ENCODE peak calls at places on chromosomes 16 and 17, in six cellular contexts. H is adrenal gland, N is Peyer's patch, W is breast epithelium, R is right lobe of liver, F is uterus. E is an unnamed sample. For H3K9me3, the result is how much of the 10 kb centered on the place peaks cover.

GRCh38 chr16:53752566-53752965 is 48.6 kb downstream of the FTO start:
- DNase-seq in N (no peak), R (no peak), W (no peak), F (no peak), H (no peak), E (no peak)

GRCh38 chr16:50735629-50736122 is 6.2 kb upstream of the CYLD start:
- DNase-seq in W (no peak), F (no peak), H (no peak), N (no peak), R (no peak), E (no peak)

GRCh38 chr17:33038740-33039139 is 47.1 kb downstream of the SPACA3 start:
- DNase-seq in W (no peak), F (peak), H (peak), N (peak), R (peak), E (no peak)

GRCh38 chr16:28495098-28495793 is 803 bp downstream of the APOBR start:
- DNase-seq in W (no peak), N (peak), F (no peak), R (peak), H (no peak), E (peak)

GRCh38 chr17:13925579-13925978 is 143.7 kb upstream of the COX10 start:
- DNase-seq in H (no peak), N (no peak), F (no peak), W (no peak), R (no peak), E (no peak)

GRCh38 chr16:75534560-75535205 is 1.2 kb downstream of the CHST5 start:
- DNase-seq in H (no peak), N (peak), R (no peak), F (no peak), W (no peak), E (no peak)

GRCh38 chr17:60435244-60436170 is 13.2 kb downstream of the CHCT1 start:
- DNase-seq in R (no peak), H (peak), W (no peak), N (no peak), F (peak), E (no peak)

GRCh38 chr17:7673239-7673638 is 14.1 kb downstream of the TP53 start:
- DNase-seq in W (no peak), R (no peak), N (peak), H (no peak), F (no peak), E (no peak)

GRCh38 chr16:84806256-84806889 is 13.4 kb upstream of the CRISPLD2 start:
- DNase-seq in F (no peak), W (no peak), N (no peak), H (peak), R (peak), E (peak)

GRCh38 chr16:66081967-66082366 is 284.5 kb upstream of the CDH5 start:
- DNase-seq in W (no peak), R (no peak), F (no peak), H (no peak), N (no peak), E (no peak)

GRCh38 chr17:17994271-17994670 is 21.6 kb downstream of the DRC3 start:
- DNase-seq in W (no peak), R (no peak), H (peak), N (no peak), F (no peak), E (peak)

GRCh38 chr16:88570691-88571092 is 489 bp downstream of the ZC3H18 start:
- DNase-seq in W (no peak), N (peak), H (no peak), F (no peak), R (peak), E (no peak)

GRCh38 chr17:47801176-47801765 is 20.3 kb downstream of the OSBPL7 start:
- DNase-seq in N (no peak), R (no peak), F (no peak), H (no peak), W (no peak), E (no peak)

GRCh38 chr17:40936437-40936971 is 942 bp downstream of the KRT23 start:
- DNase-seq in W (peak), N (no peak), H (no peak), R (no peak), F (no peak), E (peak)
- TF ChIP-seq POLR2A in W (no peak), N (no peak), H (no peak), R (no peak), F (no peak), E (no peak)

GRCh38 chr16:77273-77806 is 685 bp upstream of the MPG start:
- DNase-seq in R (peak), H (no peak), F (peak), W (no peak), N (peak), E (peak)
- H3K9me3 ChIP-seq in R (under half), H (under half), F (under half), W (under half), N (under half), E (under half)

GRCh38 chr17:35088647-35088910 is 25.1 kb upstream of the RFFL start:
- DNase-seq in W (no peak), R (no peak), F (peak), N (no peak), H (no peak), E (no peak)
- TF ChIP-seq POLR2A in W (no peak), R (no peak), F (no peak), N (no peak), H (no peak), E (no peak)

GRCh38 chr16:31913668-31914067 is 40.1 kb downstream of the ZNF267 start:
- DNase-seq in W (no peak), R (no peak), F (no peak), N (no peak), H (no peak), E (no peak)
- H3K9me3 ChIP-seq in W (half or more), R (under half), F (half or more), N (under half), H (under half), E (half or more)

DNA sequence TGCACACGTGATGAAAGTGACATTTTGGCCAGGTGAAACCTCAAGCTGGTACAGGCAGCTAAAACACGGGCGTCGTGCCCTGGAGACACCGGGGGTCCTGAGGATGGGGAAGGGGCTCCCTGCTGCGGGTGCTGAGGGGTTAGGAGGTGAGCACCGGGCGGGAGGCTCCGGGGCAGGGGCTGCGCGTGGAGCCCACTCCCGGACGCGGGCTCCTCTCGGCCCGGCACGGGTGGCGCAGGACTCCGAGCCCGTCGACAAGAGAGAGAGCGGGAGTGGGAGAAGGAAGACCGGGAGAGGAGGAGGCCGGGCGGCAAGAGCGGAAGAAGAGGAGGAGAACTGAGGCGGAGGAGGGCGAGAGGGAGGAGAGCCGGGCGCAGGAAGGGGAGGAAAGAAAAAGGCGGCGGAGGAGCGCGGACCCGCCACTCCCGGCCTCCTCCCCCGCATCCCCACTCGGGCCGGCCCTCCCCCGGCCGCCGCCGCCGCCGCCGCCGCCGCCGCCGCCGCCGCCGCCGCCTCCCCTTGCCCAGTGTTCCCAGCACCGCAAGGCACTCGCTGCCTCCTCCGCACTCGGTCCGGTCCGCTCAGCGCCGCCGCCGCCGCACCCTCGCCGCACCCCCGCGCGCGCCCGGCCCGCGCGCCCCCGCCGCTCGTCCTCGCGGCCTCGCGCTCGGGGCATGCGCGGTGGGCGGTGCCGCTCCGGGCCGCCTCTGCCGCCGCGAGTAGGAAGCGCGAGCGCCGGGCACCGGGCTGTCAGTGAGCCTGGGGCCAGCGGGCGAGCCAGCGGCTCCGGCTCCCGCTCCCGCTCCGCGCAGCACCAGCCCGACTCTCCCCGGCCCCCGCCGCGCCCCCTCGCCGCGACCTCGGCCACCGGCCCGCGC is at the start of gene PRKCA:
- DNase-seq in F (peak), W (no peak), H (peak), N (peak), R (peak), E (peak)
- TF ChIP-seq POLR2A in F (peak), W (no peak), H (peak), N (no peak), R (peak), E (no peak)

DNA sequence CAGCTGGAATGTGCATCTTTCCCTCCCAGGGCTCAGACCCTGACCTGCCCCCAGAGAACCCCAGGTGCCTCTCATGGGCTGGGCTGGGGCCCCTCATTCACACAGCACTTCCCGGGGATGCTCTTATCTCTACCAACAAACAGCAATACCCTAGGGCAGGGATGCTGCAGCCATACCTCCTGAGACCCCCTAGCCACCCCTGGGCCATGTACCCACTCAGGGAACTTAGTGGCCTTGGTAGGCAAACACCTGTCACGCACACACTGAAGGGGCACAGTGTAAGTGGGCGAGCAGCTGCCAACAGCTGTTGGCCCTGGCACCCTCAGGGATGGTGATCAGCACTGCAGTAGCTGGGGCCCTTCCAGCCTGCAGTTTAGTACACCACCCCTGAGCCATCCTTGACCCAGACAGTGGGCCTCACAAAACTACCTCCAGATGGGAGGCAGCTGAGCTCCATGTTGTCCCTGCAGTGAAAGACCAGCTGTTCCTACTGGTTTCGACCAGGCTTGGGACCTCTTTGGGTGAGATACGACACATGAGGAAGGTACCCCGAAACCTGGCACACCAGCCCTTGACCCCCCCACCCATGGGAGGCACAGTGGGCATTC is 1723.6 kb downstream of the TP53TG3F start:
- DNase-seq in F (no peak), R (no peak), H (no peak), N (peak), W (no peak), E (peak)
- H3K9me3 ChIP-seq in F (under half), R (under half), H (under half), N (under half), W (under half), E (half or more)

GRCh38 chr17:80892900-80893603 is 98.6 kb upstream of the CHMP6 start:
- DNase-seq in H (peak), F (no peak), R (no peak), N (no peak), W (no peak), E (no peak)
- TF ChIP-seq POLR2A in H (peak), F (no peak), R (no peak), N (no peak), W (no peak), E (no peak)

GRCh38 chr16:851871-852270 is 51.3 kb upstream of the GNG13 start:
- DNase-seq in R (no peak), F (no peak), W (no peak), H (no peak), N (no peak), E (no peak)
- H3K9me3 ChIP-seq in R (under half), F (under half), W (under half), H (under half), N (under half), E (under half)

E was measured in spleen.